ENCODE peak calls at places on chromosome 10, in six cellular contexts. G is ovary, Z is heart right ventricle, U is astrocyte, M is K562, N is pancreas. X is an unnamed sample. For H3K4me1 and H3K36me3, the result is how much of the 10 kb centered on the place peaks cover.

GRCh38 chr10:22321156-22321711 is 335 bp downstream of the BMI1 start:
- DNase-seq in G (peak), Z (no peak), U (peak), N (peak), M (peak), X (peak)

GRCh38 chr10:102824695-102825094 is 12.5 kb downstream of the CYP17A1 start:
- DNase-seq in M (no peak), U (no peak), Z (no peak), G (no peak), N (no peak), X (no peak)

GRCh38 chr10:98378722-98379121 is 36.3 kb downstream of the PYROXD2 start:
- DNase-seq in U (peak), N (no peak), M (no peak), G (no peak), Z (no peak), X (no peak)

GRCh38 chr10:84108797-84109196 is 30.5 kb upstream of the GHITM start:
- DNase-seq in G (no peak), M (no peak), U (no peak), Z (no peak), N (no peak), X (no peak)

GRCh38 chr10:99659868-99660366 is 608 bp downstream of the ENTPD7 start:
- DNase-seq in N (no peak), U (no peak), M (no peak), G (no peak), Z (no peak), X (no peak)

GRCh38 chr10:125062244-125063208 is 97.8 kb downstream of the CTBP2 start:
- DNase-seq in M (no peak), U (no peak), G (no peak), N (no peak), Z (peak), X (no peak)

GRCh38 chr10:31317652-31318381 is 1.2 kb upstream of the ZEB1 start:
- DNase-seq in G (no peak), U (no peak), N (no peak), Z (no peak), M (no peak), X (no peak)

GRCh38 chr10:115772606-115773005 is 500.4 kb downstream of the GFRA1 start:
- DNase-seq in N (no peak), G (no peak), Z (no peak), U (peak), M (no peak), X (no peak)

GRCh38 chr10:100653238-100653956 is 92.0 kb upstream of the PAX2 start:
- DNase-seq in Z (no peak), N (no peak), M (no peak), G (no peak), U (no peak), X (no peak)

GRCh38 chr10:43109671-43110249 is 28.5 kb upstream of the CSGALNACT2 start:
- DNase-seq in M (no peak), U (no peak), Z (no peak), G (no peak), N (no peak), X (no peak)

GRCh38 chr10:132182591-132182990 is 4.2 kb upstream of the DPYSL4 start:
- DNase-seq in U (no peak), M (no peak), Z (no peak), G (no peak), N (no peak), X (no peak)

GRCh38 chr10:92595505-92595904 is 2.6 kb downstream of the KIF11 start:
- DNase-seq in G (no peak), N (no peak), U (no peak), Z (no peak), M (no peak), X (no peak)

GRCh38 chr10:23195846-23196200 is 3.7 kb downstream of the PTF1A start:
- DNase-seq in M (no peak), N (no peak), G (no peak), Z (no peak), U (no peak), X (no peak)

GRCh38 chr10:70546585-70546984 is 56.0 kb downstream of the PRF1 start:
- DNase-seq in N (no peak), U (no peak), M (peak), Z (no peak), G (no peak), X (peak)

GRCh38 chr10:22713853-22714523 is 390 bp downstream of the PIP4K2A start:
- DNase-seq in N (peak), Z (peak), M (peak), U (no peak), G (no peak), X (no peak)

GRCh38 chr10:20858292-20859124 is 38.6 kb downstream of the NEBL start:
- DNase-seq in M (peak), N (no peak), Z (no peak), G (no peak), U (peak), X (no peak)

GRCh38 chr10:86083664-86084175 is 282.9 kb downstream of the GRID1 start:
- DNase-seq in M (no peak), U (no peak), Z (no peak), G (no peak), N (no peak), X (no peak)

GRCh38 chr10:76091821-76092394 is 660.5 kb downstream of the LRMDA start:
- DNase-seq in G (no peak), N (no peak), Z (no peak), U (no peak), M (no peak), X (no peak)

GRCh38 chr10:131978851-131979250 is 2.9 kb downstream of the BNIP3 start:
- DNase-seq in Z (no peak), U (no peak), M (no peak), N (no peak), G (no peak), X (no peak)

GRCh38 chr10:103078676-103079075 is 114.4 kb downstream of the NT5C2 start:
- DNase-seq in U (no peak), N (no peak), G (no peak), M (no peak), Z (no peak), X (no peak)

GRCh38 chr10:12154516-12154915 is 25.0 kb downstream of the SEC61A2 start:
- DNase-seq in M (no peak), N (no peak), Z (no peak), U (no peak), G (no peak), X (no peak)

GRCh38 chr10:75395955-75396860 is 5.4 kb downstream of the ZNF503 start:
- DNase-seq in G (peak), Z (no peak), M (no peak), N (peak), U (no peak), X (no peak)

GRCh38 chr10:56496087-56496486 is 135.0 kb upstream of the ZWINT start:
- DNase-seq in M (no peak), N (no peak), G (no peak), Z (no peak), U (no peak), X (no peak)

GRCh38 chr10:79063661-79064490 is 4.9 kb upstream of the ZMIZ1 start:
- DNase-seq in U (no peak), Z (no peak), G (no peak), M (no peak), N (peak), X (no peak)

GRCh38 chr10:72637398-72637857 is 11.5 kb upstream of the MICU1 start:
- DNase-seq in N (no peak), M (peak), Z (peak), G (no peak), U (peak), X (no peak)

GRCh38 chr10:123966896-123967231 is 75.3 kb upstream of the CPXM2 start:
- DNase-seq in M (no peak), Z (no peak), G (no peak), U (no peak), N (no peak), X (no peak)

GRCh38 chr10:78169214-78169613 is 135.6 kb downstream of the RPS24 start:
- DNase-seq in N (no peak), M (no peak), G (no peak), U (no peak), Z (no peak), X (no peak)

GRCh38 chr10:70508912-70509366 is 30.4 kb downstream of the PALD1 start:
- DNase-seq in M (no peak), N (no peak), U (no peak), G (peak), Z (peak), X (no peak)

GRCh38 chr10:123488436-123488835 is 177.7 kb upstream of the GPR26 start:
- DNase-seq in M (no peak), U (no peak), G (no peak), N (no peak), Z (no peak), X (no peak)

GRCh38 chr10:2202401-2202800 is 465.1 kb upstream of the ADARB2 start:
- DNase-seq in M (no peak), N (no peak), G (no peak), U (peak), Z (no peak), X (no peak)

GRCh38 chr10:70459771-70460490 is 18.4 kb upstream of the NODAL start:
- DNase-seq in M (no peak), Z (no peak), N (no peak), G (no peak), U (no peak), X (no peak)

GRCh38 chr10:72081772-72082590 is 6.4 kb downstream of the SPOCK2 start:
- DNase-seq in Z (no peak), G (no peak), M (no peak), N (no peak), U (no peak), X (no peak)

GRCh38 chr10:101012525-101013364 is 13.1 kb downstream of the LZTS2 start:
- DNase-seq in G (peak), M (peak), Z (peak), U (peak), N (peak), X (peak)

GRCh38 chr10:43208147-43209063 is 58.5 kb downstream of the RASGEF1A start:
- DNase-seq in N (peak), Z (no peak), M (peak), U (no peak), G (peak), X (peak)

GRCh38 chr10:14782691-14783363 is 8.1 kb upstream of the FAM107B start:
- DNase-seq in G (no peak), M (no peak), Z (no peak), U (no peak), N (no peak), X (no peak)

GRCh38 chr10:60267802-60268201 is 121.9 kb downstream of the ANK3 start:
- DNase-seq in M (no peak), G (no peak), U (no peak), N (no peak), Z (no peak), X (no peak)

GRCh38 chr10:94680544-94680943 is 3.0 kb upstream of the CYP2C18 start:
- DNase-seq in U (no peak), Z (no peak), M (no peak), N (no peak), G (no peak), X (no peak)

DNA sequence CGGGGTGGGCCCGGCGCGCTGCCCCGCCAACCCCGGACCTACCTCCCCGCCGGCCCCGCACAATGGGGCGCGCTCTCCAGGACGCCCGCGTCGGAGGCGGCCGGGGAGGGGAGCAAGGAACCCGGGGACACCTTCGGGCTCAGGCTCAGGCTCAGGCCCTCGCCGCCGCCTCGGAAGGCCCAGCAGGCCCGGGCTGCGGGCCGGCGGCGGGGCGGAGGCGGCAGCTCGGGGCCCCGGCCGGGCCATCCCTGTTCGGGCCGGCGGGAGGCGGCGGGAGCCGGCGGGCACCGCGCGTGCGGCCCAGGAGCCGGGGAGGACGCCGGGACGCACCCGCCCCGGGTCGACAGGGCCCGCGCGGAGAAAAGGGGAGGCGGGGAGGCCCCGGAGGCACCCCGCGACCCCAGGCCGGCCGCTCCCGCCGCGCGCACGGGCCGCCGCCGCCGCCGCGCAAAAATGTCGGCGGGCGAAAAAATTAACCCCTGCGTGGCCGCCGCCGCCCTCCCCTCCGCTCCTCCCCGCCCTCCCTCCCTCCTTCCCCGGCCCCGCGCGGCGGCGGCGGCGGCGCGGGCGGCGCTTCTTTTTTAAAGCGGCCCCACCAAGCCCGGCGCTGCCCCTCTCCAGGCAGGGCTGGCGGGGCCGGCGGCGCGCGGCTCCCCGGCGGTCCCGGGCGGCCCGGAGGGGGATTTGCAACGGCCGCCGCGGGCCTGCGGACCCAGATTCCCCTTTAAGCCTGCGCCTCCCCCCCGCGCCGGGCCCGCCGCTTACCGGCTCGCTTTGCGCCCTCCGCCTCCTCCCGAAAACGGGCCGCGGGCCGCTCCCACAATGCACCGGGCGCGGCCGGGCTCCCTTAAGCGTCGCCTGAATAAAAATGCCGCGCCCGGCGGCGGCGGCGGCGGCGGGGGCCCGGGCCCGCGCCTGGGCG is 597 bp downstream of the SEPHS1 start:
- DNase-seq in Z (peak), M (peak), G (peak), U (peak), N (peak), X (peak)
- TF ChIP-seq CTCF in Z (no peak), M (no peak), G (no peak), U (no peak), N (no peak), X (no peak)

GRCh38 chr10:80702143-80702542 is 164.4 kb downstream of the SH2D4B start:
- DNase-seq in N (no peak), M (no peak), Z (peak), G (no peak), U (no peak), X (no peak)
- H3K4me1 ChIP-seq in N (under half), M (under half), Z (under half), G (under half), U (under half), X (under half)

DNA sequence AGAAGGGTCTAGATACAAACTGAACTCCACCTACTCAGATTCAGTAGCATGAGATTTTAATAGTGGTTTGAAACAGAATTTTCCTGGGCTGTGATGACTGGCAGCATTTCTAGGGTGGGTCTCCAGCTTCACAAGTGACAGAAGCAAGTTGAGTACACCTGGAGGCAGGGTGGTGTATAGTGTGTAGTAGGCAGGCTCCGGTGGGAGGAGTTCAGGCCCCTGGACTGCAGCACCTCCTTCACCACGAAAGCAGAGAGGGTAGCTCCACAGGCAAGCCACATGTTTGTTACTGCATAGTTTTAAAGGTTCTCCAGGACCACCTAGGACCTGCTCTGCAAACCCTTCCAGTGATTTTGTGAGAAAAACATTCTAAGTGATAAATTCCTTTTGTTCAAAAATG is 347.2 kb downstream of the PARD3 start:
- DNase-seq in U (no peak), G (no peak), N (no peak), Z (no peak), M (no peak), X (no peak)
- H3K36me3 ChIP-seq in U (under half), G (under half), N (under half), Z (under half), M (under half), X (under half)

DNA sequence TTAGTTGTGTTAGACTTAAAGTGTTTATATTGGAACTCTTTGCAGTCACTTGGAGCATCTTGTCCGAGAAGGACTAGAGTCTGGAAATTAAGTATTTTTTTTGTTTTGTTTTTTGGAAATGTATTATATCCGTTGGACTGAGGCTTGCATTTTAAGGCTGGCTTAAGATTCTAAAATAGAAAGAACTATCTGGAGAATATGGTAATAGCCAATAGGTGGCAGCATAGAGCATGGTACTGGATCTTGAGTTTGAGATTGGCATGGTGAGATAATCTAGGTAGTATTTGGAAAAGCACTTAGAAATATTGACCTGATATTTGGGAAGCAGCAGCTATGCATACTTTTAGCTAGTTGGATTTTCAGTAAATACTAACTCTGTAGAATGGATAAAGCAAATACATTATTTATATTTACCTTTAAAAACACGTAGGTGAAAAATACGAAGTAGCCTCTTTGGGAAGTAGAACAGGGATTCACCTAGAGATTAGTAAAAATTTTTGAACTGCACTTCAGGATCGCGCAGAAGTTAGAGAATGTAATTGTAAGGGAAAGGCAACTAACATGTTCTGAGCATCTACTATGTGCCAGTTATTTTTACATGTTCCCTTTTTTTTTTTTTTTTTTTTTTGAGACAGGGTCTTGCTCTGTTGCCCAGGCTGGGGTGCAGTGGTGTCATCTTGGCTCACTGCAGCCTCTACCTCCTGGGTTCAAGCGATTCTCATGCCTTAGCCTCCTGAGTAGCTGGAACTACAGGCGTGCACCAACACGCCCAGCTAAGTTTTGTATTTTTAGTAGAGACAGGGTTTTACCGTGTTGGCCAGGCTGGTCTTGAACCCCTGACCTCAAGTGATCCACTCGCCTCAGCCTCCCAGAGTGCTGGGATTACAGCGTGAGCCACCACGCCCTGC is 78.6 kb downstream of the LCOR start:
- DNase-seq in U (no peak), Z (peak), G (no peak), M (peak), N (no peak), X (peak)
- TF ChIP-seq CTCF in U (peak), Z (peak), G (no peak), M (peak), N (peak), X (peak)

X was measured in BE2C.